ENCODE peak calls at places on chromosomes 7 and 10, in seven cellular contexts. R is mesenchymal stem cell, K is neuronal stem cell, N is IMR-90, C is H9, F is mesendoderm, Z is H1. P is an unnamed sample.

GRCh38 chr7:157926107-157926506 is 589.3 kb downstream of the DNAJB6 start:
- DNase-seq in R (no peak), K (no peak), N (no peak), C (no peak), F (no peak), Z (no peak), P (no peak)

GRCh38 chr7:47300472-47301021 is 281.4 kb downstream of the TNS3 start:
- DNase-seq in R (no peak), K (no peak), N (no peak), C (no peak), F (no peak), Z (peak; percentile 41), P (no peak)

GRCh38 chr10:49015700-49016099 is 76.1 kb upstream of the LRRC18 start:
- DNase-seq in R (no peak), K (no peak), N (no peak), C (no peak), F (no peak), Z (no peak), P (no peak)

GRCh38 chr7:93043393-93043985 is 74.3 kb downstream of the SAMD9 start:
- DNase-seq in R (peak; percentile 90), K (peak; percentile 53), N (peak; percentile 96), C (peak; percentile 50), F (peak; percentile 47), Z (peak; percentile 74), P (no peak)

GRCh38 chr7:158732483-158733219 is 28.0 kb upstream of the NCAPG2 start:
- DNase-seq in R (no peak), K (no peak), N (no peak), C (no peak), F (no peak), Z (peak; percentile 54), P (no peak)

GRCh38 chr7:157669768-157670345 is 333.1 kb downstream of the DNAJB6 start:
- DNase-seq in R (no peak), K (no peak), N (no peak), C (no peak), F (no peak), Z (no peak), P (no peak)

GRCh38 chr10:51092402-51092801 is 18.1 kb downstream of the PRKG1 start:
- DNase-seq in R (no peak), K (no peak), N (peak; percentile 67), C (no peak), F (no peak), Z (no peak), P (no peak)

GRCh38 chr7:36985866-36986402 is 261.6 kb upstream of the AOAH start:
- DNase-seq in R (no peak), K (no peak), N (no peak), C (no peak), F (no peak), Z (no peak), P (no peak)

GRCh38 chr10:100138921-100139496 is 46.8 kb downstream of the ERLIN1 start:
- DNase-seq in R (no peak), K (no peak), N (no peak), C (no peak), F (no peak), Z (no peak), P (no peak)

GRCh38 chr10:104231784-104232612 is at the start of gene CFAP43:
- DNase-seq in R (peak; percentile 95), K (peak; percentile 91), N (peak; percentile 91), C (peak; percentile 97), F (peak; percentile 98), Z (peak; percentile 99), P (peak; percentile 100)

GRCh38 chr7:105015631-105015965 is 1.6 kb downstream of the KMT2E start:
- DNase-seq in R (peak; percentile 60), K (no peak), N (peak; percentile 41), C (no peak), F (peak; percentile 67), Z (no peak), P (no peak)

GRCh38 chr10:122263971-122264370 is 7.1 kb upstream of the BTBD16 start:
- DNase-seq in R (peak; percentile 68), K (no peak), N (peak; percentile 88), C (no peak), F (no peak), Z (no peak), P (peak; percentile 74)

GRCh38 chr10:118698421-118698820 is 56.3 kb downstream of the CACUL1 start:
- DNase-seq in R (peak; percentile 67), K (no peak), N (peak; percentile 72), C (no peak), F (peak; percentile 91), Z (no peak), P (no peak)

GRCh38 chr10:78510566-78511323 is 477.1 kb downstream of the RPS24 start:
- DNase-seq in R (no peak), K (no peak), N (no peak), C (no peak), F (peak; percentile 44), Z (no peak), P (no peak)

GRCh38 chr10:71946700-71947099 is 17.5 kb upstream of the CHST3 start:
- DNase-seq in R (no peak), K (no peak), N (no peak), C (no peak), F (no peak), Z (no peak), P (no peak)

GRCh38 chr7:54814401-54814800 is 55.4 kb upstream of the SEC61G start:
- DNase-seq in R (no peak), K (no peak), N (no peak), C (no peak), F (no peak), Z (no peak), P (no peak)

GRCh38 chr7:101507791-101508252 is 121.3 kb downstream of the MYL10 start:
- DNase-seq in R (peak; percentile 17), K (peak; percentile 75), N (peak; percentile 42), C (peak; percentile 80), F (peak; percentile 91), Z (peak; percentile 81), P (peak; percentile 71)

GRCh38 chr7:29968683-29969457 is 20.7 kb downstream of the SCRN1 start:
- DNase-seq in R (peak; percentile 82), K (no peak), N (peak; percentile 91), C (no peak), F (peak; percentile 46), Z (no peak), P (no peak)

GRCh38 chr10:11057018-11057417 is 39.3 kb downstream of the CELF2 start:
- DNase-seq in R (no peak), K (no peak), N (no peak), C (no peak), F (no peak), Z (no peak), P (no peak)

GRCh38 chr7:38699481-38699880 is 68.3 kb upstream of the AMPH start:
- DNase-seq in R (no peak), K (no peak), N (peak; percentile 50), C (no peak), F (no peak), Z (no peak), P (peak; percentile 7)

GRCh38 chr10:121216295-121216694 is 365.1 kb downstream of the WDR11 start:
- DNase-seq in R (no peak), K (no peak), N (no peak), C (no peak), F (no peak), Z (no peak), P (no peak)

GRCh38 chr7:118184392-118184899 is 482 bp downstream of the LSM8 start:
- DNase-seq in R (no peak), K (no peak), N (no peak), C (no peak), F (no peak), Z (no peak), P (no peak)

GRCh38 chr7:147485660-147486210 is 1104.8 kb upstream of the C7orf33 start:
- DNase-seq in R (no peak), K (no peak), N (no peak), C (no peak), F (no peak), Z (no peak), P (no peak)

GRCh38 chr10:18312385-18313145 is 172.3 kb downstream of the CACNB2 start:
- DNase-seq in R (peak; percentile 30), K (no peak), N (peak; percentile 62), C (no peak), F (peak; percentile 63), Z (no peak), P (no peak)

GRCh38 chr7:157980774-157981173 is 606.8 kb downstream of the PTPRN2 start:
- DNase-seq in R (no peak), K (no peak), N (no peak), C (peak; percentile 25), F (no peak), Z (no peak), P (no peak)

GRCh38 chr7:144776447-144776846 is 59.4 kb downstream of the TPK1 start:
- DNase-seq in R (no peak), K (no peak), N (no peak), C (no peak), F (no peak), Z (no peak), P (no peak)
- H2BK120ac ChIP-seq in R (no peak overlapping the region), K (no peak overlapping the region), N (no peak overlapping the region), C (no peak overlapping the region), F (no peak overlapping the region), Z (no peak overlapping the region), P (no peak overlapping the region)

GRCh38 chr10:2948127-2948854 is 119.1 kb upstream of the PFKP start:
- DNase-seq in R (no peak), K (no peak), N (no peak), C (no peak), F (no peak), Z (no peak), P (no peak)
- H3K79me1 ChIP-seq in R (no peaks in the 10 kb centered on the region), K (no peaks in the 10 kb centered on the region), N (no peaks in the 10 kb centered on the region), C (no peaks in the 10 kb centered on the region), F (no peaks in the 10 kb centered on the region), Z (no peaks in the 10 kb centered on the region), P (no peaks in the 10 kb centered on the region)

GRCh38 chr10:123548779-123549178 is 117.4 kb upstream of the GPR26 start:
- DNase-seq in R (no peak), K (no peak), N (no peak), C (no peak), F (peak; percentile 40), Z (peak; percentile 51), P (no peak)
- H2BK120ac ChIP-seq in R (no peak overlapping the region), K (no peak overlapping the region), N (no peak overlapping the region), C (no peak overlapping the region), F (no peak overlapping the region), Z (no peak overlapping the region), P (no peak overlapping the region)

DNA sequence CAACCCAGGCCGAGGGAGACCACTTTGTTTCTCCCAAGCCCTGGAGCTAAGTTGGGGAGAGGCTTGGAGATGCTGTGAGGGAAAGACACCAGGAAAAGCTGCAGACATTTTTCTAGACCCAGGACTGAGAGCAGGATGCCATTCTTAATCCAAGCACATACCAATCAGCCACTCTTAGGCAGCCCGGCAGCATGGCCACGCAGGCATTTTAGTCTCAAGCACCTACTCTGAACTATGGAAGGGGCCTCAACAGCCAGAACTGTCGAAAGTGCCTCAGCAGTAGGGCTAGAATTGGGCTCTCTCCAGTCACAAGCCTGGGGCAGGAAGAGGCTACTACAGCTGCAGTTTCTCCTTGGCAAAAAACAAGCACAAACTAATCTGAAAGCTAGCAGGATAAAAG is 57.8 kb downstream of the GCC1 start:
- DNase-seq in R (no peak), K (no peak), N (no peak), C (no peak), F (peak; percentile 17), Z (no peak), P (no peak)
- H3K79me1 ChIP-seq in R (no peaks in the 10 kb centered on the region), K (no peaks in the 10 kb centered on the region), N (no peaks in the 10 kb centered on the region), C (no peaks in the 10 kb centered on the region), F (no peaks in the 10 kb centered on the region), Z (no peaks in the 10 kb centered on the region), P (no peaks in the 10 kb centered on the region)

GRCh38 chr7:24769014-24769830 is 12.0 kb upstream of the GSDME start:
- DNase-seq in R (no peak), K (no peak), N (no peak), C (no peak), F (no peak), Z (no peak), P (no peak)
- H2BK120ac ChIP-seq in R (no peak overlapping the region), K (no peak overlapping the region), N (no peak overlapping the region), C (no peak overlapping the region), F (no peak overlapping the region), Z (no peak overlapping the region), P (no peak overlapping the region)